ENCODE peak calls at places on chromosomes 4 and X, in ten cellular contexts. U is SK-N-SH, S is transverse colon, Y is suprapubic skin, V is ovary, Q is stomach, H is H1, X is esophagus muscularis mucosa, N is K562, A is sigmoid colon. E is an unnamed sample. For H3K36me3, the result is how much of the 10 kb centered on the place peaks cover.

GRCh38 chr4:150072906-150073714 is 5.1 kb upstream of the DCLK2 start:
- DNase-seq in U (no peak), S (no peak), Y (no peak), V (no peak), Q (no peak), H (no peak), X (no peak), N (no peak), A (no peak), E (no peak)

GRCh38 chr4:156974264-156974663 is 2.7 kb upstream of the PDGFC start:
- DNase-seq in U (no peak), S (no peak), Y (no peak), V (no peak), Q (no peak), H (no peak), X (no peak), N (no peak), A (no peak), E (no peak)

GRCh38 chrX:16643160-16643559 is 6.8 kb upstream of the S100G start:
- DNase-seq in U (no peak), S (no peak), Y (no peak), V (no peak), Q (no peak), H (no peak), X (no peak), N (no peak), A (no peak), E (no peak)

GRCh38 chrX:73765776-73766465 is 202.9 kb downstream of the CHIC1 start:
- DNase-seq in U (no peak), S (no peak), Y (no peak), V (no peak), Q (no peak), H (no peak), X (no peak), N (no peak), A (no peak), E (no peak)

GRCh38 chr4:15870079-15870478 is 68.5 kb downstream of the FGFBP1 start:
- DNase-seq in U (no peak), S (no peak), Y (no peak), V (no peak), Q (no peak), H (no peak), X (peak), N (no peak), A (no peak), E (no peak)

GRCh38 chr4:24754586-24754985 is 40.8 kb upstream of the SOD3 start:
- DNase-seq in U (no peak), S (no peak), Y (no peak), V (no peak), Q (no peak), H (no peak), X (no peak), N (no peak), A (no peak), E (no peak)

GRCh38 chr4:148344382-148344781 is 97.8 kb downstream of the NR3C2 start:
- DNase-seq in U (no peak), S (no peak), Y (no peak), V (no peak), Q (peak), H (no peak), X (no peak), N (no peak), A (no peak), E (no peak)

GRCh38 chrX:37371578-37371981 is 22.4 kb downstream of the PRRG1 start:
- DNase-seq in U (no peak), S (no peak), Y (no peak), V (no peak), Q (no peak), H (no peak), X (no peak), N (no peak), A (no peak), E (no peak)

GRCh38 chr4:68406479-68406859 is 40.8 kb upstream of the TMPRSS11E start:
- DNase-seq in U (no peak), S (no peak), Y (no peak), V (no peak), Q (no peak), H (no peak), X (no peak), N (no peak), A (no peak), E (no peak)

GRCh38 chr4:86346320-86346719 is 13.5 kb downstream of the MAPK10 start:
- DNase-seq in U (no peak), S (no peak), Y (no peak), V (no peak), Q (no peak), H (no peak), X (no peak), N (no peak), A (no peak), E (no peak)
- TF ChIP-seq EP300 in U (no peak), S (no peak), Y (no peak), V (no peak), Q (no peak), H (no peak), X (no peak), N (no peak), A (no peak), E (no peak)

GRCh38 chr4:84690481-84690880 is 107.6 kb downstream of the CDS1 start:
- DNase-seq in U (no peak), S (no peak), Y (no peak), V (no peak), Q (no peak), H (no peak), X (no peak), N (no peak), A (no peak), E (no peak)
- H3K36me3 ChIP-seq in U (half or more), S (under half), Y (half or more), V (under half), Q (half or more), H (under half), X (half or more), N (under half), A (half or more), E (under half)

GRCh38 chr4:176790398-176790797 is 2.3 kb downstream of the VEGFC start:
- DNase-seq in U (no peak), S (no peak), Y (no peak), V (no peak), Q (no peak), H (no peak), X (no peak), N (no peak), A (no peak), E (no peak)

GRCh38 chr4:176793060-176793605 is 411 bp upstream of the VEGFC start:
- DNase-seq in U (no peak), S (no peak), Y (peak), V (no peak), Q (no peak), H (no peak), X (peak), N (no peak), A (no peak), E (no peak)

GRCh38 chr4:176792348-176793059 is at the start of gene VEGFC:
- DNase-seq in U (peak), S (peak), Y (peak), V (peak), Q (peak), H (peak), X (no peak), N (no peak), A (peak), E (no peak)

GRCh38 chr4:176789955-176790354 is 2.8 kb downstream of the VEGFC start:
- DNase-seq in U (peak), S (no peak), Y (no peak), V (no peak), Q (no peak), H (no peak), X (no peak), N (peak), A (no peak), E (no peak)

DNA sequence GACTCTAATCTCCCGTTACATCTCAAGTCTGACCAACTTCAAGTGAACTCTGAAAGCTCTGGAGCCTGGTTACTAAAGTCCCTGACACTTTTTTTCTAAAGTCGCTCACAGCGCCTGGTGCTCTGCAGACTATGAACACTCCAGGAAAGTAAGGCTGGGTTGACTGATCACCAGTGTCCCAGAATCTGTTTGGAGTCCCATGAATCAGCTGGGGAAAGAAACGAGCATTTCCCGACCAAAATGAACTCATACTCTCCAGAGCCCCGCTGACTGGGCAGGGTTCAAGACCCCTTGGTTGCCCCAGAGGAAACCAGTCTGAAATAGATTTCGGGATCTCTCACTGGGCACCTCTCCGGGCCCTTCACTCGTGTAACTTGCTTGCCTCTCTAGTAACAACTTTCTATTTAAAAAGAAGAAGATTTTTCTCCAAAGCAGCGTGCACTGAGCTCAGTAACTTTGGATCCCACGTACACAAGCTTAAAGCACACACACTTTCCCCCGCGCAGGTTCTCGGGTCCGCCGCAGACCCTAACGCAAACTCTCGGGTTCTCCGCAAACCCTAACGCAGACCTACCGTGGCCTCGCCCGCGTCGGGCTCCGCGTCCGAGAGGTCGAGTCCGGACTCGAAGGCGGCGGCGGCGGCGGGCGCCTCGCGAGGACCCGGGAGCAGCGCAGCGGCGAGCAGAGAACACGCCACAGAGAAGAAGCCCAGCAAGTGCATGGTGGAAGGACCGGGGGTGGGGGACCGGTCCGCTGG is 953 bp downstream of the VEGFC start:
- DNase-seq in U (no peak), S (peak), Y (peak), V (peak), Q (peak), H (no peak), X (no peak), N (no peak), A (peak), E (no peak)
- H3K4me3 ChIP-seq in U (peak), S (peak), Y (peak), V (peak), Q (peak), H (peak), X (peak), N (no peak), A (peak), E (peak)

DNA sequence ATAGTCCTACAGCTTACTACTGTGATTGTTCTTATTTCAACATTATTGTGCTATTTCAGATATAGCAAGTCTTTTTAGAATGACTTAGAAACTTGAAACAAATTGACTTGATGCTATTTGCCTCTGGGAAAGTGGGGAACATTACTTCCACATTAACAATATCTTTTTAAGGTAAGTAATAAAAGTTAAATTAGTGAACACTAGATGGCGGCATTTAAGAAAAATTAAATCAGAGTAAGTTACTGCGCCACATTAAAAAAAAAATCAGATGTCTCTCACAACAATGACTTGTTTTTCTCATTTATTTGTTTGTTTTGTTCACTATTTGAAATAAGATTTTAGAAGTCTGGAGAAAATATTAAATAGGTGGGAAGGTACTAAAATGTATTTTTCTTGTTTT is 1026.9 kb upstream of the SLIT2 start:
- DNase-seq in U (peak), S (no peak), Y (no peak), V (no peak), Q (no peak), H (no peak), X (no peak), N (no peak), A (no peak), E (no peak)
- TF ChIP-seq EP300 in U (no peak), S (no peak), Y (no peak), V (no peak), Q (no peak), H (no peak), X (no peak), N (no peak), A (no peak), E (no peak)

GRCh38 chr4:2689114-2689513 is 67.0 kb downstream of the TNIP2 start:
- DNase-seq in U (no peak), S (no peak), Y (no peak), V (no peak), Q (no peak), H (no peak), X (no peak), N (no peak), A (no peak), E (no peak)
- H3K36me3 ChIP-seq in U (half or more), S (under half), Y (half or more), V (under half), Q (half or more), H (under half), X (half or more), N (half or more), A (half or more), E (under half)

DNA sequence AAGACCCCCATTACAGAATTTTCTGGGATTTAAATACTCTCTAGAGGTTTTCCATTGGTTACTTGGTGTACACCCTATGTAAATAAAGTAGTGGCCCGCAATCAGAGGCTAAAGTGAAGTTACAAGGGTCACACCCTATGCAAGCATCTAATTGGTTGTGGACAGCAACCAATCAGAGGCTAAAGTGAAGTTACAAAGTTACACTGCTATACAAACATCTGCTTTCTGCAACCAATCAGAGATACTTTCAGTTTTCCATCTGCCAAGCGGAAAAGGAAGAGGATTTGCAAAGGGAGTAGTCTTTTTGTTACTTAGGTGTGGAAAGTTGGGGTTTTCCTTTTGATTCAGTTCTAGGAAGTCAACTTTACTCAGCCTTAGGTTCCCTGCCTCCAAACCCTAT is 2.0 kb upstream of the ATRX start:
- DNase-seq in U (no peak), S (no peak), Y (no peak), V (no peak), Q (no peak), H (no peak), X (no peak), N (no peak), A (no peak), E (peak)
- H3K4me3 ChIP-seq in U (peak), S (peak), Y (peak), V (peak), Q (peak), H (no peak), X (peak), N (no peak), A (peak), E (peak)

GRCh38 chrX:111005151-111005550 is 90.8 kb upstream of the PAK3 start:
- DNase-seq in U (peak), S (no peak), Y (no peak), V (no peak), Q (no peak), H (no peak), X (no peak), N (no peak), A (no peak), E (no peak)
- TF ChIP-seq EP300 in U (no peak), S (no peak), Y (no peak), V (no peak), Q (no peak), H (no peak), X (no peak), N (no peak), A (no peak), E (no peak)

GRCh38 chr4:51895158-51895557 is 52.2 kb downstream of the DCUN1D4 start:
- DNase-seq in U (no peak), S (no peak), Y (no peak), V (no peak), Q (no peak), H (no peak), X (no peak), N (no peak), A (no peak), E (no peak)

GRCh38 chr4:51890760-51891159 is 47.8 kb downstream of the DCUN1D4 start:
- DNase-seq in U (no peak), S (no peak), Y (no peak), V (no peak), Q (no peak), H (no peak), X (no peak), N (no peak), A (no peak), E (no peak)

GRCh38 chr4:51895816-51896408 is 53.0 kb downstream of the DCUN1D4 start:
- DNase-seq in U (peak), S (peak), Y (peak), V (peak), Q (peak), H (no peak), X (no peak), N (peak), A (peak), E (peak)

DNA sequence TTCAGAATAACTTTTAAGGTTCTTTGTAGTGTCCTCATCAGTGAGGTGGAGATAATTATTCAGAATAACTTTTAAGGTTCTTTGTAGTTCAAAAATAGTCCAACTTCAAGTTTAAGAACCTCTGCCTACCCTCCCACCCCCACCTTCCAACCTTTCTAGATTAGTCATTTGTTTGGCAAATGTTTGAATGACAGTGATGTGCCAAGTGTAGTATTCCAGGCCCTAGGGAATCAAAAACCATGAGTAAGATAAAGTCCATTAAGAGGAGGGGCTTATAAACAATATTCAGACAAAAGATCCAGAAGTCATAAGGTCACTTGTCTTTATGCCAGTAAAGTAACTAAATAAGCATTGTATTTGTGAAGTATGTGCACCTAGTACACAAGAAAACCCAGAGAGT is 51.3 kb downstream of the DCUN1D4 start:
- DNase-seq in U (no peak), S (no peak), Y (no peak), V (no peak), Q (no peak), H (no peak), X (no peak), N (no peak), A (no peak), E (no peak)
- H3K36me3 ChIP-seq in U (under half), S (under half), Y (under half), V (under half), Q (half or more), H (under half), X (under half), N (half or more), A (half or more), E (under half)

DNA sequence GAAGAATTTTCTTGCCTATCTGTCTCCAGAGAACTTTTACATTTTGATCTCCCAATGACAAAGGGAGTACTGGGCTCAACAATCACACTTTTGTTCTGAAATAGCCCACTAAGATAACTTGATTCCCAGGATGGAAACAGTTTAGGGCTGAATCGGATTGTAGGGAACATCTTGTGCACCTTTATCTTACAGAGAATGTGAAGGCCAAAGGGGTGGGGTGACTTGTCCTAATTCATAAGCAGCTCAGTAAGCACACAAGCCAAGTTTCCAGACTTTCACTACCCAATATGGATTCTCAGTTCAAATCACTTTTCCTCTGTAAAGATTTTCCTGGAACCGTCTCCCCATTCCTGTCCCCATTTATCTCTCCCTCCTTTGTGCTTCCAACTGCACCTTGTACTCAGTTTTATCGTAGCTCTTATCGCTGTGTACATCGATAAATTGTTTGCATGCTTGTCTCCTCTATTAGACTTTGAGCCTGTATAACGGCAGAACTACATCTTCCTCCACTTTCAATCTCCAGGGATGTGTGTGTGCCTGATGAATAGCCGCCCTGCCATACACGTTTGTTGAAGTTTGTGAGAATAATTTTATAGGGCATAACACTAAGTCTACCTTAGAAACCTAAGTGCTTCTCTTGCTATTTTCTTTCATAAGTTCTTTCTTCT is 77.4 kb downstream of the MBNL3 start:
- DNase-seq in U (no peak), S (no peak), Y (no peak), V (no peak), Q (no peak), H (no peak), X (no peak), N (no peak), A (no peak), E (no peak)
- H3K4me3 ChIP-seq in U (no peak), S (no peak), Y (no peak), V (no peak), Q (no peak), H (no peak), X (no peak), N (no peak), A (no peak), E (no peak)